ENCODE peak calls at places on chromosome 15, in four cellular contexts. One of them, this sample, is unnamed.

GRCh38 chr15:88621789-88622604 is 857 bp downstream of the AEN start:
- DNase-seq in MM.1S: peak; percentile 80
- DNase-seq in Panc1: no peak
- DNase-seq in ovary: no peak
- DNase-seq in this sample: no peak

GRCh38 chr15:47609693-47610092 is 107.6 kb upstream of the SEMA6D start:
- DNase-seq in Panc1: no peak
- DNase-seq in MM.1S: no peak
- DNase-seq in ovary: no peak
- DNase-seq in this sample: no peak

GRCh38 chr15:86284630-86285029 is 205.0 kb downstream of the AGBL1 start:
- DNase-seq in MM.1S: no peak
- DNase-seq in Panc1: no peak
- DNase-seq in ovary: no peak
- DNase-seq in this sample: no peak

GRCh38 chr15:85625856-85626255 is 168.9 kb downstream of the KLHL25 start:
- DNase-seq in ovary: no peak
- DNase-seq in Panc1: no peak
- DNase-seq in MM.1S: peak; percentile 78
- DNase-seq in this sample: no peak

GRCh38 chr15:83716605-83717004 is 62.7 kb downstream of the ADAMTSL3 start:
- DNase-seq in Panc1: no peak
- DNase-seq in ovary: no peak
- DNase-seq in MM.1S: no peak
- DNase-seq in this sample: no peak

GRCh38 chr15:95953032-95953431 is 377.5 kb upstream of the NR2F2 start:
- DNase-seq in MM.1S: no peak
- DNase-seq in Panc1: no peak
- DNase-seq in ovary: no peak
- DNase-seq in this sample: no peak

GRCh38 chr15:37481126-37481525 is 380.8 kb upstream of the MEIS2 start:
- DNase-seq in ovary: no peak
- DNase-seq in MM.1S: peak; percentile 92
- DNase-seq in Panc1: no peak
- DNase-seq in this sample: no peak

GRCh38 chr15:40358492-40359353 is 704 bp downstream of the DISP2 start:
- DNase-seq in ovary: no peak
- DNase-seq in Panc1: no peak
- DNase-seq in MM.1S: peak; percentile 31
- DNase-seq in this sample: no peak

GRCh38 chr15:70356919-70357318 is 259.2 kb upstream of the TLE3 start:
- DNase-seq in MM.1S: no peak
- DNase-seq in ovary: no peak
- DNase-seq in Panc1: no peak
- DNase-seq in this sample: no peak

GRCh38 chr15:59298876-59299275 is 73.8 kb downstream of the MYO1E start:
- DNase-seq in ovary: no peak
- DNase-seq in MM.1S: no peak
- DNase-seq in Panc1: no peak
- DNase-seq in this sample: no peak
- H3K4me1 ChIP-seq in ovary: peaks cover 10% of the 10 kb centered on the region
- H3K4me1 ChIP-seq in MM.1S: peaks cover 12% of the 10 kb centered on the region
- H3K4me1 ChIP-seq in Panc1: peaks cover 86% of the 10 kb centered on the region
- H3K4me1 ChIP-seq in this sample: peaks cover 2% of the 10 kb centered on the region

DNA sequence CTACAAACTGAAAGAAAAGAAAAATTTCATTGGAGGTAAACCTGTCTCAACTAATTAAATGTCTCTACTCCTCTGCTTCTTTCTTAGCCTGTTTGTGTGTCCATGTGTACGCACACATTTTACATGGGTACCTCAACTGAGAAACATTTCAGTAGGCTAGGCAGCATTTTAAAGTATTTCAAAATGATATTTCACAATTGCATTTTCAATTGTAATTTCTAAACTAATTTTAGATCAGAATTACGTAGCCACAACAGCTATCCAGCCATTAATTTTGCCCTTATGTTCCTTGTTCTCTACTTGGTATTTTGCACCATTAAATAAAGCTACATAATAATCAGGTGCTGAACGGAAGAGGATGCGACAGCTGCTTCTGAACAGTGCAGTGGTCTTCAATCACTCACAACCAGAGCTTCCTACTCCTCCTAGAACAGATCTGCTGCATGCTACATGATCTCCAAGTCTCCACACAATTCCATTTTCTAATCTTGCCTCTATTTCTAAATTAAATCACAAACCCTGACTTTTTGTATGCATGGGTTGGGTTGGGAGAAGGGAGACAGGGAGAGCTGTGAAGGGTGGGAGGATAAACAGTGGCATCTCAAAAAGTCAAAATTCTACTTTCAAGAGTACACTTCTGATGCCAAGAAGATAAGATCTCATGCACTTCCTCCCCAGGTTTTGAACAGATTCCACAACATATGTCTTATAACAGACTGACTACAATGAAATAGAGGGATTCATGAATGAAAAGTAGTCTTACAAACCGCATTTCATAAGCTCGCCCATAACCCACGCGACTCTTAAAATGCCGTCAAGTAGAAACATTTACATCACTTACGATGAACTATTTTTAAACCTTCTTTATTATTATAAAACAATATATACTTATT is 57.4 kb downstream of the CHSY1 start:
- DNase-seq in Panc1: no peak
- DNase-seq in MM.1S: no peak
- DNase-seq in ovary: no peak
- DNase-seq in this sample: no peak
- H3K4me1 ChIP-seq in Panc1: peaks cover 51% of the 10 kb centered on the region
- H3K4me1 ChIP-seq in MM.1S: peaks cover 23% of the 10 kb centered on the region
- H3K4me1 ChIP-seq in ovary: peaks cover 30% of the 10 kb centered on the region
- H3K4me1 ChIP-seq in this sample: peaks cover 11% of the 10 kb centered on the region

DNA sequence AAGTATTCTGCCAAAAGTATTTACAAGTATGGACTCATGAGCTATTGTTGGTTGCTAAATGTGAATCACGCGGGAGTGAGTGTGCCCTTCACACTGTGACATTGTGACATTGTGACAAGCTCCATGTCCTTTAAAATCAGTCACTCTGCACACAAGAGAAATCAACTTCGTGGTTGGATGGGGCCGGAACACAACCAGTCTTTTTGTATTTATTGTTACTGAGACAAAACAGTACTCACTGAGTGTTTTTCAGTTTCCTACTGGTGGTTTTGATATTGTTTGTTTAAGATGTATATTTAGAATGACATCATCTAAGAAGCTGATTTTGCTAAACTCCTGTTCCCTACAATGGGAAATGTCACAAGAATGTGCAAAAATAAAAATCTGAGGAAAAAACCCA is 30.3 kb downstream of the SYNM start:
- DNase-seq in ovary: no peak
- DNase-seq in Panc1: peak; percentile 25
- DNase-seq in MM.1S: peak; percentile 67
- DNase-seq in this sample: no peak
- H3K4me1 ChIP-seq in ovary: no peaks in the 10 kb centered on the region
- H3K4me1 ChIP-seq in Panc1: no peaks in the 10 kb centered on the region
- H3K4me1 ChIP-seq in MM.1S: peaks cover 26% of the 10 kb centered on the region
- H3K4me1 ChIP-seq in this sample: no peaks in the 10 kb centered on the region

GRCh38 chr15:68599153-68599545 is 20.4 kb downstream of the CORO2B start:
- DNase-seq in Panc1: no peak
- DNase-seq in MM.1S: no peak
- DNase-seq in ovary: no peak
- DNase-seq in this sample: no peak
- H3K4me1 ChIP-seq in Panc1: no peaks in the 10 kb centered on the region
- H3K4me1 ChIP-seq in MM.1S: no peaks in the 10 kb centered on the region
- H3K4me1 ChIP-seq in ovary: peaks cover 43% of the 10 kb centered on the region
- H3K4me1 ChIP-seq in this sample: peaks cover 12% of the 10 kb centered on the region

GRCh38 chr15:98805434-98806274 is 157.3 kb downstream of the IGF1R start:
- DNase-seq in Panc1: no peak
- DNase-seq in ovary: no peak
- DNase-seq in MM.1S: no peak
- DNase-seq in this sample: no peak
- H3K4me1 ChIP-seq in Panc1: peaks cover 71% of the 10 kb centered on the region
- H3K4me1 ChIP-seq in ovary: peaks cover 29% of the 10 kb centered on the region
- H3K4me1 ChIP-seq in MM.1S: no peaks in the 10 kb centered on the region
- H3K4me1 ChIP-seq in this sample: peaks cover 14% of the 10 kb centered on the region